ENCODE peak calls at places on chromosome 22, in ten cellular contexts. H is upper lobe of right lung; S is T-helper 9 cell; C is left colon; M is CD4-positive, alpha-beta T cell; Y is GM12864; F is EL; D is SW 1271; J is hippocampal formation; Z is germinal center. O is an unnamed sample.

GRCh38 chr22:30250039-30250565 is 3.5 kb upstream of the LIF start:
- DNase-seq in S (no peak), M (no peak), D (no peak), H (no peak), C (no peak), F (peak), Z (no peak), J (no peak), Y (no peak), O (no peak)

GRCh38 chr22:38214248-38215056 is 12.7 kb downstream of the MAFF start:
- DNase-seq in Z (peak), F (no peak), H (peak), M (peak), C (no peak), D (no peak), J (peak), Y (no peak), S (peak), O (no peak)

GRCh38 chr22:26462971-26463661 is 20.5 kb downstream of the HPS4 start:
- DNase-seq in J (no peak), Z (no peak), M (no peak), D (no peak), C (no peak), Y (no peak), H (no peak), F (no peak), S (no peak), O (no peak)

GRCh38 chr22:24807284-24807950 is 1.4 kb downstream of the SGSM1 start:
- DNase-seq in J (no peak), Z (no peak), C (no peak), H (no peak), Y (no peak), M (no peak), D (no peak), S (no peak), F (no peak), O (no peak)

GRCh38 chr22:44263547-44263946 is 49.2 kb downstream of the SHISAL1 start:
- DNase-seq in Y (no peak), D (no peak), S (no peak), C (peak), F (no peak), Z (no peak), M (no peak), J (no peak), H (peak), O (no peak)

GRCh38 chr22:17368727-17369552 is at the start of gene CECR2:
- DNase-seq in S (no peak), D (peak), H (peak), Y (no peak), Z (peak), C (no peak), J (peak), F (no peak), M (no peak), O (peak)

GRCh38 chr22:19958083-19959042 is 16.7 kb upstream of the TXNRD2 start:
- DNase-seq in F (no peak), D (no peak), J (no peak), S (no peak), H (no peak), Z (no peak), Y (no peak), M (no peak), C (no peak), O (no peak)

GRCh38 chr22:29167032-29167911 is 38.4 kb upstream of the EMID1 start:
- DNase-seq in H (no peak), C (no peak), Z (peak), Y (peak), J (no peak), M (no peak), F (no peak), S (no peak), D (no peak), O (peak)

GRCh38 chr22:20186183-20186870 is 35.5 kb upstream of the CCDC188 start:
- DNase-seq in M (no peak), S (no peak), Z (no peak), D (no peak), C (no peak), F (no peak), J (no peak), H (no peak), Y (no peak), O (no peak)

GRCh38 chr22:37176464-37177061 is 11.5 kb downstream of the C1QTNF6 start:
- DNase-seq in C (peak), D (no peak), Y (no peak), M (no peak), H (peak), J (peak), F (peak), S (no peak), Z (no peak), O (no peak)

GRCh38 chr22:22556578-22556977 is 2.5 kb downstream of the PRAME start:
- DNase-seq in D (no peak), Z (no peak), M (no peak), C (no peak), H (no peak), F (no peak), Y (no peak), S (no peak), J (no peak), O (no peak)

GRCh38 chr22:32623943-32624342 is 149.3 kb downstream of the FBXO7 start:
- DNase-seq in S (no peak), Z (no peak), C (peak), M (no peak), F (peak), H (no peak), J (no peak), Y (no peak), D (no peak), O (no peak)

GRCh38 chr22:27088026-27088425 is 430.6 kb downstream of the MIAT start:
- DNase-seq in H (no peak), D (no peak), C (no peak), F (peak), Y (no peak), J (no peak), M (no peak), Z (no peak), S (no peak), O (no peak)

GRCh38 chr22:49266561-49267519 is 560.8 kb downstream of the BRD1 start:
- DNase-seq in D (no peak), Z (no peak), M (no peak), H (no peak), F (no peak), J (no peak), Y (no peak), S (no peak), C (peak), O (no peak)

GRCh38 chr22:30416403-30416802 is 9.2 kb upstream of the MTFP1 start:
- DNase-seq in H (no peak), F (no peak), S (no peak), C (peak), D (no peak), J (no peak), Y (no peak), Z (no peak), M (no peak), O (no peak)

GRCh38 chr22:20430641-20431519 is 6.7 kb downstream of the SCARF2 start:
- DNase-seq in Y (no peak), J (no peak), Z (peak), F (no peak), H (peak), S (peak), C (peak), M (peak), D (peak), O (no peak)

GRCh38 chr22:17436981-17437410 is 67.7 kb downstream of the CECR2 start:
- DNase-seq in D (no peak), S (no peak), C (no peak), Y (no peak), F (no peak), Z (no peak), H (no peak), M (no peak), J (peak), O (no peak)

GRCh38 chr22:31637938-31638618 is 23.9 kb downstream of the PISD start:
- DNase-seq in S (no peak), Y (peak), D (no peak), Z (peak), M (no peak), J (no peak), C (no peak), H (no peak), F (peak), O (no peak)

GRCh38 chr22:22535662-22536061 is 15.6 kb upstream of the ZNF280A start:
- DNase-seq in S (no peak), F (no peak), M (no peak), H (no peak), Y (no peak), Z (no peak), J (no peak), D (no peak), C (no peak), O (no peak)

GRCh38 chr22:39980635-39981034 is 14.1 kb upstream of the FAM83F start:
- DNase-seq in F (no peak), H (no peak), Z (no peak), C (no peak), S (no peak), D (no peak), Y (no peak), J (no peak), M (no peak), O (no peak)

GRCh38 chr22:26648011-26648497 is 9.3 kb upstream of the MIAT start:
- DNase-seq in C (no peak), Y (no peak), H (no peak), M (peak), F (no peak), D (no peak), J (no peak), Z (no peak), S (peak), O (no peak)

GRCh38 chr22:46360097-46360496 is 24.6 kb downstream of the TRMU start:
- DNase-seq in H (no peak), M (no peak), C (no peak), J (no peak), D (no peak), Z (no peak), F (no peak), S (no peak), Y (no peak), O (no peak)

O was measured in GM12878.